ENCODE peak calls at places on chromosomes 2 and 18, in seven cellular contexts. W, A, Q, B, N, V and D are unnamed samples.

GRCh38 chr18:32259553-32259952 is 69.7 kb downstream of the MEP1B start:
- DNase-seq in A (no peak), N (no peak), W (no peak), Q (no peak), V (no peak), B (no peak), D (no peak)

GRCh38 chr18:48548921-48549320 is 10.1 kb downstream of the CTIF start:
- DNase-seq in W (no peak), N (no peak), B (no peak), V (no peak), Q (no peak), A (no peak), D (no peak)

GRCh38 chr18:33578371-33579146 is 540 bp downstream of the ASXL3 start:
- DNase-seq in W (no peak), A (no peak), N (peak), Q (peak), B (no peak), V (no peak), D (no peak)

GRCh38 chr2:224650815-224651439 is 65.2 kb downstream of the CCDC195 start:
- DNase-seq in V (no peak), A (peak), Q (peak), N (no peak), B (peak), W (peak), D (peak)

GRCh38 chr2:105787376-105788318 is 42.9 kb downstream of the NCK2 start:
- DNase-seq in V (no peak), N (no peak), A (no peak), W (peak), B (no peak), Q (no peak), D (no peak)

GRCh38 chr2:49770919-49771318 is 616.6 kb upstream of the FSHR start:
- DNase-seq in B (peak), A (no peak), V (no peak), Q (peak), N (peak), W (no peak), D (peak)

GRCh38 chr18:78936251-78937005 is 43.2 kb upstream of the SALL3 start:
- DNase-seq in A (no peak), V (no peak), Q (no peak), B (no peak), N (no peak), W (no peak), D (no peak)

GRCh38 chr2:101574622-101575021 is 99.7 kb upstream of the RFX8 start:
- DNase-seq in V (no peak), Q (no peak), W (no peak), A (no peak), B (no peak), N (no peak), D (no peak)

GRCh38 chr18:79507546-79508480 is 112.1 kb downstream of the NFATC1 start:
- DNase-seq in N (no peak), Q (no peak), A (no peak), V (no peak), B (no peak), W (no peak), D (no peak)

DNA sequence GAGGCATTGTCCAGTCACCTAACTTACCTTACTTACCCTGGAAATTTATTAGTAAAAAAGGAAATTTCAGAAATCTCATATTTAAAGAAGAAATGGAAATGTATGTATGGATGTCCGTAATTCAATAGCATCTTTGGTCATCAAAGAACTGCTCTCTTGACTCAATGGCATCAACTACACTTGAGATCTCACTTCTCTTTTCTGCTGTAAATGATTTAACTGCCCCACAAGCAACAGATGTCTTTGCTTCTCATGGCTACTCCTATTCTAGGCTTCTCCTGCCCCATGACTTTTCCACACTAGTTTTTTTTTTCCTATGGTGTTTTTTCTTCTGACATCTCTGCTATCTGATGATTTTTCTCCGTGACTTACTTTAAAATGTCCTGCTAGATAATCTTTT is 34.0 kb upstream of the ERMN start:
- DNase-seq in W (no peak), Q (no peak), V (no peak), N (no peak), A (no peak), B (no peak), D (no peak)
- TF ChIP-seq JUND in W (no peak), Q (no peak), V (no peak), N (no peak), A (no peak), B (no peak), D (no peak)

DNA sequence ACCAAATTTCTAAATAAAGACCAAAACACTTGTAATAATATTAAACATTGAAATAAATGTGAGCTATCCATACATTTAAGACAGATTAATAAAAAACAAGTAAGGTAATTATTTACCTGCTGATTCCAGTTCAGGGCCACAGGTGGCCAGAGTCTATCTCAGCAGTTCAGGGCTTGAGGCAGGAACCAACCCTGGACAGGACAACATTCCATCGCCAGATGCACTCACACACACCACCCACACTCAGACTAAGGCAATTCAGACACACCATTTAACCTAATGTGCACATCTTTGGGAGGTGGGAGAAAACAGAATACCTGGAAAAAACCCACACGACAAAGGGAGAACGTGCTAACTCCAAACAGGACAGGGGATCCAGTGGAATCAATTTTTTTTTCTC is 14.1 kb upstream of the WDSUB1 start:
- DNase-seq in A (no peak), N (no peak), V (no peak), W (no peak), B (no peak), Q (no peak), D (peak)
- TF ChIP-seq JUND in A (no peak), N (no peak), V (no peak), W (no peak), B (no peak), Q (no peak), D (no peak)

DNA sequence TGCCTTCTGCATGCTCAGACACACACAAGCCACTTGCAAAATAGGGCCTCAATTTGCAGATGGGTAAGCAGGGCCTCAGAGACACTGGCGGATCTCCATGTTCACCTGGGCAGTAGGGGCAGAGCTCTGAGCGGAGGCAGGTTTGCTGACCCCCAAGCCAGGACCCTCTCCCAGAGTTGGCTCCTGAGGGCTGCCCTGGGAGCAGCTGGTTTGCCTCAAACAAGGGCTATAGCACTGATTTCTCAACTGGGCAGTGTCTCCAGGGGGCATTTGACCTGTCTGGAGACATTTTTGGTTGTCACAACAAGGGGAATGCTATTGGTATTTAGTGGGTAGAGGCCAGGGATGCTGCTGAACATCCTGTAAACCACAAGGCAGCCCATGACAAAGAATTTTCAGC is 11.6 kb downstream of the GLI2 start:
- DNase-seq in B (no peak), N (peak), A (no peak), W (no peak), V (no peak), Q (no peak), D (no peak)
- TF ChIP-seq JUND in B (no peak), N (no peak), A (no peak), W (no peak), V (no peak), Q (no peak), D (no peak)

GRCh38 chr2:144240656-144241339 is 279.1 kb downstream of the ZEB2 start:
- DNase-seq in A (no peak), Q (no peak), V (peak), N (no peak), B (no peak), W (no peak), D (no peak)
- TF ChIP-seq JUND in A (no peak), Q (no peak), V (no peak), N (no peak), B (no peak), W (no peak), D (no peak)

GRCh38 chr2:197675711-197676188 is 363 bp upstream of the RFTN2 start:
- DNase-seq in B (no peak), A (no peak), W (no peak), N (no peak), Q (no peak), V (no peak), D (no peak)

GRCh38 chr2:197673606-197674005 is 1.8 kb downstream of the RFTN2 start:
- DNase-seq in N (no peak), V (no peak), B (no peak), Q (no peak), A (no peak), W (no peak), D (no peak)

GRCh38 chr2:197675246-197675645 is at the start of gene RFTN2:
- DNase-seq in A (no peak), N (no peak), Q (no peak), W (no peak), B (no peak), V (no peak), D (no peak)

GRCh38 chr2:197674060-197674459 is 1.3 kb downstream of the RFTN2 start:
- DNase-seq in A (no peak), Q (peak), N (no peak), V (no peak), B (no peak), W (no peak), D (no peak)

DNA sequence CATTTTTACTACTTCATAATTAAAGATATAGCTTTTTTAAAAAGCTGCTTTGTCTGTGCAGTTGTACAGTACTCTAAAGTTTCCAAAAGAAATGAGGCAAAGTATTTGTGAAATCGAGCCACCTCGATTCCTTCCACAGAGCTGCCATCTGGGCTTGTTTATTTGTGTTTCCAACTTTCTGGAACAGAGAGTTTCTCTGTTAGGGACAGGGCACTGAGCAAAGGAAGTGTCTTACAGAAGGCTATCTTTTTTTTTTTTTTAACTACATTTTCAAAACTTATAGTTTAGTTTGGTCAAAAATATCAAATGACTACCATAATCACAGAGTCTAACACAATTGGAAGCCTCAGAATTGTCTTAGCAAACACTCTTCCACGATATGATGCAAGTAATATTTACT is 841 bp downstream of the RFTN2 start:
- DNase-seq in B (no peak), N (no peak), Q (no peak), W (no peak), V (no peak), A (no peak), D (no peak)
- TF ChIP-seq JUND in B (no peak), N (no peak), Q (no peak), W (no peak), V (no peak), A (no peak), D (no peak)

GRCh38 chr18:62880034-62880433 is 164.7 kb downstream of the PHLPP1 start:
- DNase-seq in B (no peak), W (no peak), A (no peak), Q (no peak), N (no peak), V (no peak), D (no peak)

GRCh38 chr18:62880673-62881364 is 165.5 kb downstream of the PHLPP1 start:
- DNase-seq in W (no peak), B (no peak), V (no peak), N (no peak), Q (no peak), A (no peak), D (no peak)

GRCh38 chr18:62881509-62882016 is 166.2 kb downstream of the PHLPP1 start:
- DNase-seq in W (peak), A (peak), V (no peak), Q (no peak), B (no peak), N (no peak), D (peak)

GRCh38 chr18:62885804-62886203 is 170.5 kb downstream of the PHLPP1 start:
- DNase-seq in A (no peak), B (no peak), V (no peak), W (no peak), Q (no peak), N (no peak), D (no peak)

GRCh38 chr18:62883937-62884735 is 168.8 kb downstream of the PHLPP1 start:
- DNase-seq in W (no peak), Q (no peak), V (no peak), A (no peak), B (no peak), N (no peak), D (no peak)
- TF ChIP-seq JUND in W (no peak), Q (no peak), V (no peak), A (no peak), B (no peak), N (no peak), D (no peak)